ENCODE peak calls at places on chromosomes 4 and X, in five cellular contexts. O is left cardiac atrium; Z is activated T-helper 1 cell treated with anti-CD3 and anti-CD28 coated beads, Interleukin-12 subunit alpha, Interleukin-12 subunit beta, Interleukin-2, Interleukin-4 antibody, amounts not matched to agents 30 ng/mL and 10 ng/mL and 1 ng/mL, durations not matched to agents 14 hours and 24 hours and 36 hours; F is epithelial cell of esophagus; E is Panc1. B is an unnamed sample.

GRCh38 chr4:73406548-73406875 is 2.4 kb downstream of the ALB start:
- DNase-seq in Z (no peak), F (peak), O (no peak), E (no peak), B (no peak)

GRCh38 chrX:45710081-45710801 is 509.6 kb upstream of the DIPK2B start:
- DNase-seq in O (no peak), F (peak), E (peak), Z (peak), B (peak)

GRCh38 chr4:15042529-15043167 is 40.4 kb downstream of the CPEB2 start:
- DNase-seq in O (no peak), E (no peak), Z (no peak), F (peak), B (no peak)

GRCh38 chr4:74983229-74983628 is 50.3 kb downstream of the PARM1 start:
- DNase-seq in O (no peak), Z (no peak), E (no peak), F (no peak), B (no peak)

GRCh38 chr4:35934370-35934981 is 309.8 kb downstream of the ARAP2 start:
- DNase-seq in F (peak), E (no peak), Z (no peak), O (no peak), B (no peak)

GRCh38 chr4:106315476-106315967 is 487 bp downstream of the TBCK start:
- DNase-seq in F (peak), O (no peak), Z (peak), E (no peak), B (no peak)

GRCh38 chr4:10371869-10372471 is 85.3 kb downstream of the ZNF518B start:
- DNase-seq in F (peak), O (no peak), E (no peak), Z (no peak), B (no peak)

GRCh38 chr4:124343711-124344110 is 368.8 kb downstream of the ANKRD50 start:
- DNase-seq in Z (no peak), E (no peak), O (no peak), F (no peak), B (no peak)

GRCh38 chr4:110364911-110365520 is 110.9 kb upstream of the ENPEP start:
- DNase-seq in F (no peak), E (no peak), O (no peak), Z (no peak), B (no peak)

GRCh38 chrX:80014141-80014940 is at the start of gene TBX22:
- DNase-seq in E (no peak), F (no peak), Z (no peak), O (no peak), B (no peak)

GRCh38 chrX:56233682-56234081 is 1.5 kb downstream of the KLF8 start:
- DNase-seq in F (peak), O (peak), Z (peak), E (no peak), B (peak)

GRCh38 chr4:2825740-2826139 is 17.9 kb upstream of the ADD1 start:
- DNase-seq in F (no peak), O (peak), E (no peak), Z (no peak), B (no peak)

GRCh38 chr4:24278693-24279092 is 305.7 kb downstream of the DHX15 start:
- DNase-seq in O (no peak), Z (no peak), E (no peak), F (no peak), B (no peak)

GRCh38 chr4:147174561-147174960 is 228.9 kb upstream of the TTC29 start:
- DNase-seq in Z (no peak), F (no peak), E (no peak), O (no peak), B (no peak)

GRCh38 chr4:182090186-182090585 is 153.0 kb upstream of the TENM3 start:
- DNase-seq in O (no peak), Z (no peak), F (no peak), E (no peak), B (no peak)

GRCh38 chr4:110514889-110515479 is 39.0 kb downstream of the ENPEP start:
- DNase-seq in E (no peak), Z (no peak), O (no peak), F (peak), B (no peak)

GRCh38 chrX:24124227-24124799 is 25.2 kb upstream of the ZFX start:
- DNase-seq in E (no peak), O (no peak), Z (no peak), F (no peak), B (no peak)

GRCh38 chr4:25440478-25441030 is 63.5 kb downstream of the ANAPC4 start:
- DNase-seq in O (peak), Z (no peak), E (no peak), F (no peak), B (no peak)

GRCh38 chr4:90084967-90085295 is 42.3 kb upstream of the CCSER1 start:
- DNase-seq in F (no peak), O (no peak), Z (no peak), E (no peak), B (no peak)

GRCh38 chr4:60744767-60745166 is 455.4 kb upstream of the ADGRL3 start:
- DNase-seq in O (no peak), E (no peak), Z (no peak), F (peak), B (no peak)

GRCh38 chr4:4323705-4324534 is 33.9 kb downstream of the ZBTB49 start:
- DNase-seq in E (no peak), F (no peak), O (no peak), Z (no peak), B (no peak)

GRCh38 chr4:116636917-116637316 is 448.5 kb downstream of the TRAM1L1 start:
- DNase-seq in Z (no peak), E (no peak), O (no peak), F (no peak), B (no peak)

GRCh38 chrX:41664307-41665299 is 24.2 kb upstream of the GPR34 start:
- DNase-seq in E (no peak), O (no peak), F (no peak), Z (no peak), B (no peak)

GRCh38 chr4:183757105-183757504 is 98.0 kb downstream of the TRAPPC11 start:
- DNase-seq in Z (no peak), F (peak), O (no peak), E (no peak), B (no peak)

GRCh38 chrX:20211261-20211786 is 55.4 kb downstream of the RPS6KA3 start:
- DNase-seq in Z (no peak), E (no peak), O (no peak), F (no peak), B (no peak)